ENCODE peak calls at places on chromosomes 5 and 9, in seven cellular contexts. One of them, this sample, is unnamed.

GRCh38 chr9:27529316-27530278 is at the start of gene MOB3B:
- DNase-seq in suprapubic skin: peak; percentile 89
- DNase-seq in upper lobe of right lung: peak; percentile 92
- DNase-seq in A673: peak; percentile 67
- DNase-seq in right atrium auricular region: peak; percentile 83
- DNase-seq in tibial artery: peak; percentile 90
- DNase-seq in cardiac muscle cell: peak; percentile 87
- DNase-seq in this sample: no peak

GRCh38 chr9:95605087-95605486 is 88.3 kb upstream of the PTCH1 start:
- DNase-seq in suprapubic skin: peak; percentile 38
- DNase-seq in upper lobe of right lung: no peak
- DNase-seq in A673: no peak
- DNase-seq in right atrium auricular region: no peak
- DNase-seq in tibial artery: no peak
- DNase-seq in cardiac muscle cell: peak; percentile 52
- DNase-seq in this sample: no peak

GRCh38 chr5:149162401-149163084 is 21.2 kb downstream of the ABLIM3 start:
- DNase-seq in suprapubic skin: no peak
- DNase-seq in upper lobe of right lung: no peak
- DNase-seq in A673: no peak
- DNase-seq in right atrium auricular region: no peak
- DNase-seq in tibial artery: no peak
- DNase-seq in cardiac muscle cell: no peak
- DNase-seq in this sample: no peak

GRCh38 chr5:84623034-84623433 is 238.4 kb upstream of the EDIL3 start:
- DNase-seq in suprapubic skin: no peak
- DNase-seq in upper lobe of right lung: no peak
- DNase-seq in A673: no peak
- DNase-seq in right atrium auricular region: no peak
- DNase-seq in tibial artery: no peak
- DNase-seq in cardiac muscle cell: peak; percentile 9
- DNase-seq in this sample: no peak

GRCh38 chr9:100322954-100323536 is 29.7 kb downstream of the TEX10 start:
- DNase-seq in suprapubic skin: no peak
- DNase-seq in upper lobe of right lung: no peak
- DNase-seq in A673: peak; percentile 65
- DNase-seq in right atrium auricular region: no peak
- DNase-seq in tibial artery: no peak
- DNase-seq in cardiac muscle cell: peak; percentile 47
- DNase-seq in this sample: no peak

GRCh38 chr9:126291925-126292324 is 34.7 kb upstream of the MVB12B start:
- DNase-seq in suprapubic skin: no peak
- DNase-seq in upper lobe of right lung: no peak
- DNase-seq in A673: no peak
- DNase-seq in right atrium auricular region: no peak
- DNase-seq in tibial artery: no peak
- DNase-seq in cardiac muscle cell: no peak
- DNase-seq in this sample: no peak

GRCh38 chr9:116327702-116328440 is 174.3 kb downstream of the PAPPA start:
- DNase-seq in suprapubic skin: no peak
- DNase-seq in upper lobe of right lung: no peak
- DNase-seq in A673: no peak
- DNase-seq in right atrium auricular region: no peak
- DNase-seq in tibial artery: no peak
- DNase-seq in cardiac muscle cell: no peak
- DNase-seq in this sample: peak; percentile 18

GRCh38 chr9:77876091-77876490 is 155.5 kb downstream of the GNAQ start:
- DNase-seq in suprapubic skin: no peak
- DNase-seq in upper lobe of right lung: no peak
- DNase-seq in A673: peak; percentile 47
- DNase-seq in right atrium auricular region: no peak
- DNase-seq in tibial artery: no peak
- DNase-seq in cardiac muscle cell: peak; percentile 58
- DNase-seq in this sample: no peak

GRCh38 chr5:171295801-171296200 is 13.2 kb upstream of the TLX3 start:
- DNase-seq in suprapubic skin: no peak
- DNase-seq in upper lobe of right lung: no peak
- DNase-seq in A673: no peak
- DNase-seq in right atrium auricular region: peak; percentile 32
- DNase-seq in tibial artery: no peak
- DNase-seq in cardiac muscle cell: no peak
- DNase-seq in this sample: no peak

GRCh38 chr5:158967566-158967965 is 132.2 kb downstream of the EBF1 start:
- DNase-seq in suprapubic skin: no peak
- DNase-seq in upper lobe of right lung: no peak
- DNase-seq in A673: no peak
- DNase-seq in right atrium auricular region: no peak
- DNase-seq in tibial artery: no peak
- DNase-seq in cardiac muscle cell: no peak
- DNase-seq in this sample: peak; percentile 39

GRCh38 chr5:95842955-95843544 is 20.5 kb upstream of the GLRX start:
- DNase-seq in suprapubic skin: no peak
- DNase-seq in upper lobe of right lung: peak; percentile 90
- DNase-seq in A673: no peak
- DNase-seq in right atrium auricular region: peak; percentile 79
- DNase-seq in tibial artery: peak; percentile 85
- DNase-seq in cardiac muscle cell: peak; percentile 51
- DNase-seq in this sample: no peak

DNA sequence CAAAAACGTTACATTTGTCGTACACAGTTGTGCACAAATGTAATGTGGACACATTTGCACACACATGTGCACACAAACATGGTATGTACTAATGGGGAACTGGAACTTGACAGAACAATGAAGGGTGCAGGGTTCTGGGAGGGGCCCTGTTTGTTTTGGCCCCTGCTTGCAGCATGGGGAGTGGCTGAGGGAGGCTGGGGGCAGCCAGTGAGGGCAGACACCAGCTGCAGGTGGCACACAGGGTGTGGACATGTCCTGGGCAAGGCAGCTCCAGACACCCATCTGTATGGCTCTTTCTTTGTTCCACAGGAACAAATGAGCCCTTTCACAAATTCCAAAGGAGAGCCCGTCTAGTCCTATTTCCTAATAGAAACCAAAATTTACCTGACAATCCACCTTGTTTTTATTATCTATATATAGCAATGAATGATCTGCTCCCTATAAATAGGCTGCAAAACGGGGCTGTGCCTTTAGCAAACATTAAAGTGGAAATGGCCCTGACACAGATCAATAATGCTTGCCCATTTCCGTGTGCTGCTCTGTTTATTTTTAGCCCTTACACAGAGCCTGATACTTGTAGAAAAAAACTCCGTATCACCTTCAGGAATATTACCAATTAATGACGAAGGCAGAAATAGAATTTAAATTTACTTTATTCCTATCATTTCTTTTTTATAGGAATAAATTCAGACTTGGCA is 26.4 kb downstream of the MARCHF3 start:
- DNase-seq in suprapubic skin: no peak
- DNase-seq in upper lobe of right lung: no peak
- DNase-seq in A673: no peak
- DNase-seq in right atrium auricular region: no peak
- DNase-seq in tibial artery: no peak
- DNase-seq in cardiac muscle cell: no peak
- DNase-seq in this sample: no peak
- H3K4me3 ChIP-seq in suprapubic skin: no peak overlapping the region
- H3K4me3 ChIP-seq in upper lobe of right lung: no peak overlapping the region
- H3K4me3 ChIP-seq in A673: no peak overlapping the region
- H3K4me3 ChIP-seq in right atrium auricular region: no peak overlapping the region
- H3K4me3 ChIP-seq in tibial artery: no peak overlapping the region
- H3K4me3 ChIP-seq in cardiac muscle cell: no peak overlapping the region
- H3K4me3 ChIP-seq in this sample: no peak overlapping the region

DNA sequence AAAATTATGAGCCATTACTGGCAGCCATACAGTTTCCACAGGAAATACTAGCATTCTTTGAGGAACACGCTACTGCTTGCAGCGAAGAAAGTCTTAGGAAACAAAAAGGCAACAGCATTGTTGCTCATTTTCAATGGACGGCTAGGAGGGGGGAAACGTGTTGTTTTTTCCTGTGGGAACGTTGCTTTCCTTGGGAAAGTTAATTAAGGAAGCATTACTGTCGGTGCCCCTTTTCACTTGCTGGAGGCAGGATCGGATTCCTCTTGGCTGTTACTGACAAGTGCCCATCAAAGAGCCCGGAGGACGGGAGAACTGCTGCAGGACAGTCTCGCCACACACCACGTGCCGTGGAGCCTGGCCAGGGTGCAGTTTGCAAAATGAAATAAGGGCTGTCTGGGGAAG is 965 bp downstream of the SNCAIP start:
- DNase-seq in suprapubic skin: no peak
- DNase-seq in upper lobe of right lung: peak; percentile 65
- DNase-seq in A673: no peak
- DNase-seq in right atrium auricular region: no peak
- DNase-seq in tibial artery: peak; percentile 59
- DNase-seq in cardiac muscle cell: no peak
- DNase-seq in this sample: no peak
- H3K27me3 ChIP-seq in suprapubic skin: no peaks in the 10 kb centered on the region
- H3K27me3 ChIP-seq in upper lobe of right lung: peaks cover 42% of the 10 kb centered on the region
- H3K27me3 ChIP-seq in A673: peaks cover 98% of the 10 kb centered on the region
- H3K27me3 ChIP-seq in right atrium auricular region: no peaks in the 10 kb centered on the region
- H3K27me3 ChIP-seq in tibial artery: no peaks in the 10 kb centered on the region
- H3K27me3 ChIP-seq in cardiac muscle cell: peaks cover 29% of the 10 kb centered on the region
- H3K27me3 ChIP-seq in this sample: no peaks in the 10 kb centered on the region

GRCh38 chr5:40277161-40277906 is 402.4 kb upstream of the PTGER4 start:
- DNase-seq in suprapubic skin: no peak
- DNase-seq in upper lobe of right lung: no peak
- DNase-seq in A673: no peak
- DNase-seq in right atrium auricular region: no peak
- DNase-seq in tibial artery: no peak
- DNase-seq in cardiac muscle cell: no peak
- DNase-seq in this sample: no peak
- TF ChIP-seq CTCF in suprapubic skin: no peak
- TF ChIP-seq CTCF in upper lobe of right lung: no peak
- TF ChIP-seq CTCF in A673: no peak
- TF ChIP-seq CTCF in right atrium auricular region: no peak
- TF ChIP-seq CTCF in tibial artery: no peak
- TF ChIP-seq CTCF in cardiac muscle cell: no peak
- TF ChIP-seq CTCF in this sample: no peak

DNA sequence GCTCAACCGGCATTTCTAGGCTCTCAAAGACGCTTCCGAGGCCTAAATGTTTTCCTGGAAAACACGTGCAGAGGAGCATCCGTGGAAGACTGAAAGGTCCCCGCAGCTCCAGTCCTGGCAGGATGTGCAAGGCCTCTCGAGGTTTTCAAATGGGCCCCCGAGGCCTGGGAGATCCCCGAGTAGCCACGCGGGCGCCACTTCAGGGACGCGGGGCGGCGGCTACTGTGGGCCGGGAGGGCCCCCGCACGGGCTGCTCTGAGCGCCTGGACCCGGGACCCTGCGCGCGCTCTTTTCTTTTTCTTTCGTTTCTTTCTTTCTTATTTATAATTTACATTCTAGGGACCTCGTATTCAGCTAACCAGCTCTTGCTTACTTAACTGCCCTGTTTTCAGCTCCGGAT is 4.3 kb upstream of the IRX2 start:
- DNase-seq in suprapubic skin: no peak
- DNase-seq in upper lobe of right lung: no peak
- DNase-seq in A673: no peak
- DNase-seq in right atrium auricular region: peak; percentile 36
- DNase-seq in tibial artery: peak; percentile 21
- DNase-seq in cardiac muscle cell: peak; percentile 30
- DNase-seq in this sample: no peak
- H3K4me3 ChIP-seq in suprapubic skin: peak overlapping the region; percentile 54
- H3K4me3 ChIP-seq in upper lobe of right lung: peak overlapping the region; percentile 42
- H3K4me3 ChIP-seq in A673: no peak overlapping the region
- H3K4me3 ChIP-seq in right atrium auricular region: peak overlapping the region; percentile 25
- H3K4me3 ChIP-seq in tibial artery: peak overlapping the region; percentile 13
- H3K4me3 ChIP-seq in cardiac muscle cell: peak overlapping the region; percentile 53
- H3K4me3 ChIP-seq in this sample: peak overlapping the region; percentile 52

This sample was measured in BJ.